ENCODE peak calls at places on chromosome 5, in four cellular contexts. Y is GM23248, R is right cardiac atrium, D is PC-3. N is an unnamed sample.

GRCh38 chr5:176779537-176779936 is 30.8 kb upstream of the UNC5A start:
- DNase-seq in Y (peak; percentile 20), R (no peak), D (no peak), N (no peak)

GRCh38 chr5:33524476-33524875 is 83.7 kb downstream of the TARS1 start:
- DNase-seq in Y (peak; percentile 17), R (no peak), D (no peak), N (no peak)

GRCh38 chr5:174243904-174244303 is 198.4 kb downstream of the NSG2 start:
- DNase-seq in Y (no peak), R (no peak), D (no peak), N (no peak)

GRCh38 chr5:102681403-102681983 is 73.6 kb upstream of the PAM start:
- DNase-seq in Y (peak; percentile 84), R (peak; percentile 83), D (peak; percentile 93), N (peak; percentile 44)

GRCh38 chr5:75640826-75641225 is 29.6 kb downstream of the ANKDD1B start:
- DNase-seq in Y (peak; percentile 32), R (no peak), D (no peak), N (no peak)

GRCh38 chr5:143650296-143650695 is 161.7 kb upstream of the HMHB1 start:
- DNase-seq in Y (peak; percentile 54), R (peak; percentile 69), D (no peak), N (no peak)

GRCh38 chr5:147098233-147098790 is 136.5 kb upstream of the STK32A start:
- DNase-seq in Y (peak; percentile 71), R (no peak), D (peak; percentile 42), N (no peak)

GRCh38 chr5:85375525-85375924 is 990.8 kb upstream of the EDIL3 start:
- DNase-seq in Y (no peak), R (no peak), D (no peak), N (no peak)

GRCh38 chr5:157575096-157575872 is at the start of gene ADAM19:
- DNase-seq in Y (peak; percentile 80), R (peak; percentile 86), D (peak; percentile 86), N (peak; percentile 75)

GRCh38 chr5:16964821-16965220 is 28.7 kb upstream of the MYO10 start:
- DNase-seq in Y (peak; percentile 11), R (no peak), D (no peak), N (no peak)

GRCh38 chr5:96595300-96596090 is 66.7 kb upstream of the CAST start:
- DNase-seq in Y (no peak), R (no peak), D (peak; percentile 46), N (no peak)

GRCh38 chr5:4225741-4226140 is 630.1 kb downstream of the IRX1 start:
- DNase-seq in Y (no peak), R (no peak), D (no peak), N (no peak)

GRCh38 chr5:43203373-43203772 is 11.3 kb downstream of the NIM1K start:
- DNase-seq in Y (peak; percentile 57), R (no peak), D (peak; percentile 98), N (no peak)

GRCh38 chr5:73121109-73121443 is 701 bp downstream of the TMEM171 start:
- DNase-seq in Y (peak; percentile 53), R (no peak), D (peak; percentile 39), N (no peak)

GRCh38 chr5:118791986-118792734 is 196.2 kb downstream of the DTWD2 start:
- DNase-seq in Y (peak; percentile 85), R (no peak), D (peak; percentile 65), N (no peak)

GRCh38 chr5:138789771-138790242 is 36.6 kb downstream of the CTNNA1 start:
- DNase-seq in Y (peak; percentile 58), R (no peak), D (no peak), N (no peak)

GRCh38 chr5:11904270-11904906 is at the start of gene CTNND2:
- DNase-seq in Y (peak; percentile 30), R (no peak), D (peak; percentile 76), N (no peak)

GRCh38 chr5:78908173-78908901 is 76.8 kb downstream of the ARSB start:
- DNase-seq in Y (peak; percentile 55), R (peak; percentile 85), D (no peak), N (peak; percentile 44)

GRCh38 chr5:140141241-140141640 is 15.5 kb downstream of the IGIP start:
- DNase-seq in Y (peak; percentile 72), R (peak; percentile 58), D (no peak), N (no peak)

GRCh38 chr5:55172937-55173695 is at the start of gene CDC20B:
- DNase-seq in Y (peak; percentile 93), R (peak; percentile 90), D (peak; percentile 70), N (peak; percentile 75)

GRCh38 chr5:132877938-132878337 is 4.5 kb downstream of the LEAP2 start:
- DNase-seq in Y (peak; percentile 45), R (peak; percentile 45), D (peak; percentile 16), N (peak; percentile 69)

GRCh38 chr5:91052977-91053732 is 330.0 kb downstream of the ARRDC3 start:
- DNase-seq in Y (no peak), R (no peak), D (no peak), N (no peak)

GRCh38 chr5:132059696-132060500 is 557 bp upstream of the IL3 start:
- DNase-seq in Y (no peak), R (no peak), D (no peak), N (no peak)

GRCh38 chr5:111158105-111158744 is 66.0 kb upstream of the CAMK4 start:
- DNase-seq in Y (peak; percentile 73), R (peak; percentile 63), D (peak; percentile 92), N (no peak)

GRCh38 chr5:145697251-145698016 is 137.7 kb downstream of the PRELID2 start:
- DNase-seq in Y (peak; percentile 61), R (peak; percentile 34), D (peak; percentile 60), N (no peak)

GRCh38 chr5:127863610-127864395 is 160.6 kb downstream of the CCDC192 start:
- DNase-seq in Y (no peak), R (no peak), D (peak; percentile 67), N (no peak)

GRCh38 chr5:75668988-75669760 is 48.1 kb downstream of the POC5 start:
- DNase-seq in Y (no peak), R (peak; percentile 56), D (peak; percentile 43), N (peak; percentile 26)

GRCh38 chr5:67206381-67207328 is 10.1 kb upstream of the CD180 start:
- DNase-seq in Y (peak; percentile 33), R (no peak), D (peak; percentile 97), N (no peak)

GRCh38 chr5:42570946-42571625 is 147.8 kb downstream of the GHR start:
- DNase-seq in Y (peak; percentile 48), R (no peak), D (peak; percentile 50), N (no peak)

GRCh38 chr5:89289604-89290003 is 406.6 kb upstream of the MEF2C start:
- DNase-seq in Y (peak; percentile 80), R (no peak), D (no peak), N (no peak)

GRCh38 chr5:120139039-120139438 is 325.1 kb upstream of the PRR16 start:
- DNase-seq in Y (peak; percentile 93), R (no peak), D (peak; percentile 85), N (no peak)

GRCh38 chr5:170748986-170749385 is 34.5 kb upstream of the GABRP start:
- DNase-seq in Y (no peak), R (no peak), D (no peak), N (no peak)

GRCh38 chr5:80761966-80762365 is 107.2 kb upstream of the DHFR start:
- DNase-seq in Y (peak; percentile 38), R (no peak), D (peak; percentile 14), N (no peak)

GRCh38 chr5:140328036-140328764 is 18.2 kb downstream of the HBEGF start:
- DNase-seq in Y (no peak), R (no peak), D (no peak), N (no peak)

GRCh38 chr5:154189256-154189818 is 1.2 kb upstream of the GALNT10 start:
- DNase-seq in Y (peak; percentile 61), R (no peak), D (no peak), N (peak; percentile 57)

GRCh38 chr5:82692826-82693225 is 384.4 kb downstream of the TMEM167A start:
- DNase-seq in Y (no peak), R (no peak), D (no peak), N (no peak)

GRCh38 chr5:151679421-151680155 is 7.1 kb downstream of the SPARC start:
- DNase-seq in Y (peak; percentile 75), R (peak; percentile 73), D (no peak), N (no peak)
- H3K4me1 ChIP-seq in Y (peaks cover 93% of the 10 kb centered on the region), R (peaks cover 33% of the 10 kb centered on the region), D (peaks cover 16% of the 10 kb centered on the region), N (peaks cover 95% of the 10 kb centered on the region)

GRCh38 chr5:149545327-149545726 is 5.9 kb downstream of the CSNK1A1 start:
- DNase-seq in Y (peak; percentile 13), R (no peak), D (no peak), N (no peak)
- H3K27ac ChIP-seq in Y (no peak overlapping the region), R (no peak overlapping the region), D (no peak overlapping the region), N (peak overlapping the region; percentile 99)

DNA sequence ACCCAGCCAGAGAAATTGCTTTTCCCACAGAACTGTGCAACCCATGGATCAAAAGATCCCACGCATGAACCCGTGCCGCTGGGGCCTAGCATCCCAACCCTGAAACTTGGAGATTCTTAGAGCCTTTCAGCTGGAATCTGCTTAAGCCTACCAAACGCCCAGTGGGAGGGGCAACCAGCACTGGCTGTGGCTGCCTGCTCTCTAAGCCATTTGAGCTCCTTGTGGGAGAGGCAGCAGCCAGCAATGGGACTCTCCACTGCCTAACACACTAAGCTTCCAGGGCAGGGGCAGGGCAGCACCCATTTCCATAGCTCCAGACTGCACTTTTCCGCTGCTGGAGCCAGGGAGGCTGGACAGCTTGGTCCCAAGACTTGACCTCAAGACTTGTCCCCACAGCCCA is 437.3 kb downstream of the MTRR start:
- DNase-seq in Y (no peak), R (no peak), D (no peak), N (no peak)
- H3K9me3 ChIP-seq in Y (no peaks in the 10 kb centered on the region), R (peaks cover 2% of the 10 kb centered on the region), D (no peaks in the 10 kb centered on the region), N (peaks cover 11% of the 10 kb centered on the region)

GRCh38 chr5:1791176-1791575 is 8.5 kb downstream of the MRPL36 start:
- DNase-seq in Y (no peak), R (peak; percentile 28), D (no peak), N (no peak)
- H3K4me1 ChIP-seq in Y (peaks cover 52% of the 10 kb centered on the region), R (no peaks in the 10 kb centered on the region), D (peaks cover 54% of the 10 kb centered on the region), N (peaks cover 4% of the 10 kb centered on the region)

GRCh38 chr5:122901346-122901745 is 55.9 kb downstream of the SNX24 start:
- DNase-seq in Y (no peak), R (no peak), D (no peak), N (no peak)
- H3K27ac ChIP-seq in Y (no peak overlapping the region), R (no peak overlapping the region), D (no peak overlapping the region), N (no peak overlapping the region)

DNA sequence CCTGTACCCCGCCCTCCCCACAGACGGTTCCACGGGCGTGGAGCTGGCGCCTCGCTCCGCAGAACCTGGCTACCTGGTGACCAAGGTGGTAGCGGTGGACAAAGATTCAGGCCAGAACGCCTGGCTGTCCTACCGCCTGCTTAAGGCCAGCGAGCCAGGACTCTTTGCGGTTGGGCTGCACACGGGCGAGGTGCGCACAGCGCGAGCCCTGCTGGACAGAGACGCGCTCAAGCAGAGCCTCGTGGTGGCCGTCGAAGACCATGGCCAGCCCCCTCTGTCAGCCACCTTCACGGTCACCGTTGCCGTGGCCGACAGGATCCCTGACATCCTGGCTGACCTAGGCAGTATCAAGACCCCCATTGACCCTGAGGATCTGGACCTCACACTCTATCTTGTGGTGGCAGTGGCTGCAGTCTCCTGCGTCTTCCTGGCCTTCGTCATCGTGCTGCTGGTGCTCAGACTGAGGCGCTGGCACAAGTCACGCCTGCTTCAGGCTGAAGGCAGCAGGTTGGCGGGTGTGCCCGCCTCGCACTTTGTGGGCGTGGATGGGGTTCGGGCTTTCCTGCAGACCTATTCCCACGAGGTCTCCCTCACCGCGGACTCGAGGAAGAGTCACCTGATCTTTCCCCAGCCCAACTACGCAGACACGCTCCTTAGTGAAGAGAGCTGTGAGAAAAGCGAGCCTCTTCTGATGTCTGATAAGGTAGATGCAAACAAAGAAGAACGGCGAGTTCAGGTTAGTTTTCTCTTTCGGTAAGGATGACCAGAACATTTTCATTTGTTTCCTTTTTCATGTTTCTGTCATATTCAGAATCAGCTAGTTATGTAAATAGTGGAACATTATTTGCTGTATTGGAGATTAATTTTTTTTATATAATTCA is 2.3 kb downstream of the PCDHGA5 start:
- DNase-seq in Y (no peak), R (no peak), D (no peak), N (no peak)
- H3K9me3 ChIP-seq in Y (peaks cover 3% of the 10 kb centered on the region), R (peaks cover 24% of the 10 kb centered on the region), D (no peaks in the 10 kb centered on the region), N (peaks cover 16% of the 10 kb centered on the region)

GRCh38 chr5:151740958-151741373 is 17.5 kb downstream of the ATOX1 start:
- DNase-seq in Y (peak; percentile 87), R (no peak), D (peak; percentile 59), N (no peak)
- H3K4me1 ChIP-seq in Y (peaks cover 81% of the 10 kb centered on the region), R (peaks cover 13% of the 10 kb centered on the region), D (peaks cover 62% of the 10 kb centered on the region), N (peaks cover 18% of the 10 kb centered on the region)